ENCODE peak calls at places on chromosomes 2 and 18, in five cellular contexts. G, I, H, D and N are unnamed samples.
A peak's percentile ranks its signal among the peaks of the same experiment; 100 is the strongest.

GRCh38 chr2:120887844-120888243 is 152.2 kb downstream of the GLI2 start:
- DNase-seq in G (no peak), I (no peak), H (no peak), D (no peak), N (no peak)

GRCh38 chr18:58514773-58515172 is 114.1 kb downstream of the ALPK2 start:
- DNase-seq in G (no peak), I (no peak), H (no peak), D (no peak), N (no peak)

GRCh38 chr18:55249572-55249971 is 290.3 kb upstream of the CCDC68 start:
- DNase-seq in G (no peak), I (no peak), H (no peak), D (no peak), N (no peak)

GRCh38 chr2:85161626-85161960 is 28.4 kb downstream of the TCF7L1 start:
- DNase-seq in G (no peak), I (no peak), H (no peak), D (no peak), N (peak; percentile 30)

GRCh38 chr2:190545756-190546385 is 11.3 kb upstream of the NEMP2 start:
- DNase-seq in G (no peak), I (peak; percentile 28), H (no peak), D (no peak), N (no peak)

GRCh38 chr2:11411768-11412448 is 54.1 kb downstream of the E2F6 start:
- DNase-seq in G (peak; percentile 65), I (peak; percentile 43), H (peak; percentile 65), D (peak; percentile 43), N (peak; percentile 25)

GRCh38 chr2:122156101-122156500 is 400.6 kb downstream of the TSN start:
- DNase-seq in G (no peak), I (no peak), H (no peak), D (no peak), N (no peak)

GRCh38 chr18:27769152-27769551 is 407.8 kb downstream of the CDH2 start:
- DNase-seq in G (no peak), I (no peak), H (no peak), D (no peak), N (no peak)

GRCh38 chr2:9617749-9618148 is 13.0 kb downstream of the YWHAQ start:
- DNase-seq in G (no peak), I (no peak), H (no peak), D (peak; percentile 65), N (no peak)

GRCh38 chr18:55124078-55124477 is 164.8 kb upstream of the CCDC68 start:
- DNase-seq in G (no peak), I (peak; percentile 91), H (no peak), D (no peak), N (peak; percentile 67)

GRCh38 chr18:3321133-3321812 is 59.3 kb downstream of the MYL12B start:
- DNase-seq in G (no peak), I (peak; percentile 99), H (no peak), D (peak; percentile 99), N (peak; percentile 64)

GRCh38 chr2:16821696-16822095 is 156.1 kb upstream of the CYRIA start:
- DNase-seq in G (no peak), I (no peak), H (no peak), D (no peak), N (no peak)

GRCh38 chr2:239720411-239721365 is 304.5 kb downstream of the NDUFA10 start:
- DNase-seq in G (no peak), I (no peak), H (no peak), D (no peak), N (no peak)

GRCh38 chr2:12721571-12722444 is 5.1 kb downstream of the TRIB2 start:
- DNase-seq in G (no peak), I (peak; percentile 87), H (no peak), D (no peak), N (no peak)

GRCh38 chr2:161245237-161245505 is 63.1 kb upstream of the PSMD14 start:
- DNase-seq in G (no peak), I (no peak), H (no peak), D (no peak), N (no peak)

GRCh38 chr18:65435529-65435928 is 315.3 kb upstream of the CDH7 start:
- DNase-seq in G (no peak), I (no peak), H (no peak), D (no peak), N (no peak)

GRCh38 chr2:219443697-219444023 is 9.0 kb downstream of the SPEG start:
- DNase-seq in G (no peak), I (no peak), H (no peak), D (no peak), N (no peak)

GRCh38 chr2:23850564-23851256 is 76.2 kb downstream of the ATAD2B start:
- DNase-seq in G (no peak), I (no peak), H (no peak), D (no peak), N (no peak)

GRCh38 chr2:158060862-158061435 is 40.7 kb upstream of the UPP2 start:
- DNase-seq in G (no peak), I (peak; percentile 70), H (no peak), D (no peak), N (peak; percentile 22)

GRCh38 chr2:23519334-23519651 is 134.3 kb downstream of the KLHL29 start:
- DNase-seq in G (no peak), I (no peak), H (no peak), D (peak; percentile 12), N (no peak)

GRCh38 chr18:7824970-7825369 is 257.9 kb downstream of the PTPRM start:
- DNase-seq in G (no peak), I (no peak), H (no peak), D (no peak), N (no peak)

GRCh38 chr18:2173464-2173863 is 397.8 kb downstream of the METTL4 start:
- DNase-seq in G (no peak), I (peak; percentile 95), H (no peak), D (peak; percentile 95), N (peak; percentile 94)

GRCh38 chr2:239822146-239822945 is 202.8 kb downstream of the NDUFA10 start:
- DNase-seq in G (no peak), I (no peak), H (no peak), D (no peak), N (no peak)

GRCh38 chr2:119693967-119694366 is 15.0 kb downstream of the TMEM177 start:
- DNase-seq in G (no peak), I (no peak), H (no peak), D (no peak), N (no peak)

GRCh38 chr2:172437419-172438063 is 10.2 kb downstream of the ITGA6 start:
- DNase-seq in G (no peak), I (no peak), H (no peak), D (no peak), N (no peak)

GRCh38 chr2:233470839-233471238 is 95.7 kb downstream of the USP40 start:
- DNase-seq in G (no peak), I (no peak), H (no peak), D (no peak), N (no peak)

GRCh38 chr2:24586955-24587354 is 95.9 kb downstream of the NCOA1 start:
- DNase-seq in G (no peak), I (no peak), H (no peak), D (no peak), N (no peak)

GRCh38 chr2:236939751-236940229 is 145.9 kb upstream of the COPS8 start:
- DNase-seq in G (no peak), I (no peak), H (no peak), D (no peak), N (no peak)

GRCh38 chr2:128324897-128325410 is 6.3 kb upstream of the HS6ST1 start:
- DNase-seq in G (no peak), I (no peak), H (no peak), D (no peak), N (no peak)

GRCh38 chr2:191299009-191299408 is 53.8 kb downstream of the MYO1B start:
- DNase-seq in G (no peak), I (no peak), H (no peak), D (no peak), N (no peak)

GRCh38 chr2:209426432-209426831 is 2.6 kb downstream of the MAP2 start:
- DNase-seq in G (no peak), I (no peak), H (no peak), D (peak; percentile 29), N (no peak)

GRCh38 chr2:8680931-8681760 is 710 bp upstream of the ID2 start:
- DNase-seq in G (peak; percentile 87), I (peak; percentile 90), H (peak; percentile 46), D (peak; percentile 69), N (peak; percentile 81)

GRCh38 chr18:79595876-79596374 is 83.7 kb upstream of the CTDP1 start:
- DNase-seq in G (peak; percentile 7), I (no peak), H (no peak), D (no peak), N (no peak)

GRCh38 chr2:138090330-138090729 is 126.1 kb downstream of the HNMT start:
- DNase-seq in G (no peak), I (peak; percentile 36), H (peak; percentile 29), D (peak; percentile 71), N (peak; percentile 41)
- TF ChIP-seq CTCF in G (peak; percentile 15), I (peak; percentile 76), H (peak; percentile 27), D (peak; percentile 47), N (peak; percentile 74)

DNA sequence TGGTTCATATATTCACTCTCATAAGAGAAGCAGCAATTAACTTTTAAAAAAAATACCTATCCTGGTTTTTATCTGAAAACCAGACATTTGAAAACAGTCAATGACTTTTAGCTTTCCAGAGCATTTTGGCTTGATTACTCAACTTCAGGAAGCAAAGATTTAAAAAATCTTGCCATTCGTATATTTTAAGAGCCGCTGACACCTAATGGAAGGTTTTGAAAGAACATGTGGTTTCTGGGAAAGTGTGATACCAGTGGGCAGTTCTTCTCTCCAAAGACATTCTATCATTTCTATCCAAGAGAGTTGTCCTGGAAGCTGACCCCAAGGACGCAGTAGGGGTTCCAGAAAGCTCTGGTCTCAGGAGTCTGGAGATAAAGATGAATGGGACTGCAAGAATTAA is 234.7 kb downstream of the TTC32 start:
- DNase-seq in G (no peak), I (peak; percentile 22), H (no peak), D (peak; percentile 59), N (peak; percentile 38)
- TF ChIP-seq CTCF in G (no peak), I (peak; percentile 44), H (no peak), D (peak; percentile 60), N (peak; percentile 67)

GRCh38 chr2:227191367-227191766 is 26.9 kb downstream of the COL4A3 start:
- DNase-seq in G (peak; percentile 28), I (peak; percentile 57), H (no peak), D (peak; percentile 26), N (no peak)
- TF ChIP-seq CTCF in G (no peak), I (peak; percentile 50), H (no peak), D (no peak), N (no peak)

GRCh38 chr2:222561151-222561550 is 94.7 kb downstream of the FARSB start:
- DNase-seq in G (no peak), I (no peak), H (no peak), D (no peak), N (no peak)

GRCh38 chr2:222563319-222563718 is 92.6 kb downstream of the FARSB start:
- DNase-seq in G (no peak), I (no peak), H (no peak), D (no peak), N (no peak)

GRCh38 chr2:222566229-222566628 is 89.7 kb downstream of the FARSB start:
- DNase-seq in G (no peak), I (no peak), H (no peak), D (no peak), N (no peak)

GRCh38 chr2:222561817-222562424 is 94.0 kb downstream of the FARSB start:
- DNase-seq in G (peak; percentile 56), I (peak; percentile 14), H (peak; percentile 70), D (peak; percentile 78), N (peak; percentile 33)
- TF ChIP-seq CTCF in G (peak; percentile 76), I (peak; percentile 82), H (peak; percentile 66), D (peak; percentile 72), N (peak; percentile 81)